ENCODE peak calls at places on chromosomes 2 and 18, in six cellular contexts. W is A549, E is stomach, I is fibroblast of mammary gland, D is fibroblast of the aortic adventitia, G is AG10803. T is an unnamed sample.

GRCh38 chr2:205723174-205723573 is 40.9 kb downstream of the NRP2 start:
- DNase-seq in W (no peak), E (no peak), I (peak), D (peak), G (no peak), T (no peak)

GRCh38 chr2:128681351-128681906 is 362.8 kb upstream of the HS6ST1 start:
- DNase-seq in W (no peak), E (peak), I (no peak), D (no peak), G (no peak), T (no peak)

GRCh38 chr2:27075219-27075871 is 3.1 kb upstream of the EMILIN1 start:
- DNase-seq in W (no peak), E (peak), I (no peak), D (no peak), G (no peak), T (no peak)

GRCh38 chr2:195573314-195573713 is 83.7 kb upstream of the SLC39A10 start:
- DNase-seq in W (no peak), E (no peak), I (no peak), D (no peak), G (no peak), T (no peak)

GRCh38 chr2:235263205-235264120 is 230.4 kb upstream of the AGAP1 start:
- DNase-seq in W (peak), E (peak), I (peak), D (peak), G (peak), T (peak)

GRCh38 chr2:233480490-233481202 is 85.9 kb downstream of the USP40 start:
- DNase-seq in W (peak), E (peak), I (no peak), D (no peak), G (no peak), T (no peak)

GRCh38 chr2:18123577-18123976 is 245.1 kb downstream of the KCNS3 start:
- DNase-seq in W (no peak), E (no peak), I (no peak), D (no peak), G (no peak), T (no peak)

GRCh38 chr2:176745543-176746331 is 466.9 kb upstream of the HNRNPA3 start:
- DNase-seq in W (no peak), E (no peak), I (no peak), D (no peak), G (no peak), T (no peak)

GRCh38 chr2:146240376-146240775 is 1604.5 kb upstream of the ACVR2A start:
- DNase-seq in W (no peak), E (no peak), I (no peak), D (peak), G (peak), T (no peak)

GRCh38 chr2:204664708-204665121 is 119.4 kb downstream of the PARD3B start:
- DNase-seq in W (peak), E (no peak), I (peak), D (peak), G (peak), T (peak)

GRCh38 chr2:232609607-232610006 is 23.8 kb upstream of the EFHD1 start:
- DNase-seq in W (no peak), E (no peak), I (no peak), D (no peak), G (no peak), T (no peak)

GRCh38 chr2:166057363-166058169 is 70.3 kb downstream of the SCN1A start:
- DNase-seq in W (peak), E (no peak), I (peak), D (peak), G (peak), T (peak)

GRCh38 chr2:43792653-43793052 is 18.8 kb downstream of the DYNC2LI1 start:
- DNase-seq in W (no peak), E (no peak), I (no peak), D (no peak), G (no peak), T (no peak)

GRCh38 chr2:136080114-136080513 is 37.8 kb downstream of the CXCR4 start:
- DNase-seq in W (no peak), E (no peak), I (no peak), D (no peak), G (no peak), T (no peak)

GRCh38 chr2:887639-888038 is 63.0 kb upstream of the SNTG2 start:
- DNase-seq in W (no peak), E (no peak), I (no peak), D (no peak), G (no peak), T (no peak)

GRCh38 chr18:24300703-24301102 is 96.9 kb downstream of the OSBPL1A start:
- DNase-seq in W (no peak), E (no peak), I (no peak), D (no peak), G (no peak), T (no peak)

GRCh38 chr2:46803551-46803885 is 112.1 kb downstream of the MCFD2 start:
- DNase-seq in W (no peak), E (no peak), I (no peak), D (no peak), G (no peak), T (no peak)

GRCh38 chr2:241849616-241850543 is 8.8 kb downstream of the PDCD1 start:
- DNase-seq in W (no peak), E (no peak), I (no peak), D (no peak), G (no peak), T (no peak)

GRCh38 chr2:156935611-156936010 is 321.9 kb upstream of the GALNT5 start:
- DNase-seq in W (no peak), E (no peak), I (no peak), D (no peak), G (no peak), T (no peak)

GRCh38 chr2:150612957-150613710 is 125.7 kb upstream of the RND3 start:
- DNase-seq in W (no peak), E (no peak), I (no peak), D (peak), G (peak), T (peak)

GRCh38 chr2:190858817-190859216 is 21.8 kb upstream of the GLS start:
- DNase-seq in W (no peak), E (no peak), I (peak), D (peak), G (peak), T (peak)

GRCh38 chr18:5060543-5060942 is 136.5 kb downstream of the AKAIN1 start:
- DNase-seq in W (no peak), E (no peak), I (no peak), D (no peak), G (no peak), T (no peak)

GRCh38 chr2:46239847-46240181 is 57.4 kb upstream of the EPAS1 start:
- DNase-seq in W (no peak), E (no peak), I (no peak), D (no peak), G (no peak), T (no peak)

GRCh38 chr18:9746958-9747357 is 38.9 kb downstream of the RAB31 start:
- DNase-seq in W (no peak), E (no peak), I (no peak), D (no peak), G (no peak), T (no peak)

GRCh38 chr18:9750606-9751304 is 42.7 kb downstream of the RAB31 start:
- DNase-seq in W (no peak), E (no peak), I (no peak), D (no peak), G (no peak), T (no peak)

GRCh38 chr18:9753863-9754262 is 45.8 kb downstream of the RAB31 start:
- DNase-seq in W (peak), E (no peak), I (peak), D (no peak), G (no peak), T (no peak)

GRCh38 chr18:9751371-9752031 is 43.4 kb downstream of the RAB31 start:
- DNase-seq in W (no peak), E (no peak), I (no peak), D (no peak), G (no peak), T (no peak)

GRCh38 chr18:9750112-9750511 is 42.0 kb downstream of the RAB31 start:
- DNase-seq in W (no peak), E (no peak), I (no peak), D (no peak), G (no peak), T (no peak)
- TF ChIP-seq CTCF in W (no peak), E (no peak), I (no peak), D (no peak), G (no peak), T (no peak)

GRCh38 chr2:98823196-98824166 is 92.5 kb upstream of the MGAT4A start:
- DNase-seq in W (no peak), E (no peak), I (no peak), D (no peak), G (no peak), T (no peak)

GRCh38 chr2:98825043-98825350 is 94.1 kb upstream of the MGAT4A start:
- DNase-seq in W (no peak), E (no peak), I (no peak), D (no peak), G (no peak), T (no peak)

GRCh38 chr2:98821629-98822135 is 90.8 kb upstream of the MGAT4A start:
- DNase-seq in W (no peak), E (no peak), I (no peak), D (no peak), G (no peak), T (no peak)

GRCh38 chr2:98824256-98825042 is 93.5 kb upstream of the MGAT4A start:
- DNase-seq in W (no peak), E (no peak), I (no peak), D (no peak), G (no peak), T (no peak)

DNA sequence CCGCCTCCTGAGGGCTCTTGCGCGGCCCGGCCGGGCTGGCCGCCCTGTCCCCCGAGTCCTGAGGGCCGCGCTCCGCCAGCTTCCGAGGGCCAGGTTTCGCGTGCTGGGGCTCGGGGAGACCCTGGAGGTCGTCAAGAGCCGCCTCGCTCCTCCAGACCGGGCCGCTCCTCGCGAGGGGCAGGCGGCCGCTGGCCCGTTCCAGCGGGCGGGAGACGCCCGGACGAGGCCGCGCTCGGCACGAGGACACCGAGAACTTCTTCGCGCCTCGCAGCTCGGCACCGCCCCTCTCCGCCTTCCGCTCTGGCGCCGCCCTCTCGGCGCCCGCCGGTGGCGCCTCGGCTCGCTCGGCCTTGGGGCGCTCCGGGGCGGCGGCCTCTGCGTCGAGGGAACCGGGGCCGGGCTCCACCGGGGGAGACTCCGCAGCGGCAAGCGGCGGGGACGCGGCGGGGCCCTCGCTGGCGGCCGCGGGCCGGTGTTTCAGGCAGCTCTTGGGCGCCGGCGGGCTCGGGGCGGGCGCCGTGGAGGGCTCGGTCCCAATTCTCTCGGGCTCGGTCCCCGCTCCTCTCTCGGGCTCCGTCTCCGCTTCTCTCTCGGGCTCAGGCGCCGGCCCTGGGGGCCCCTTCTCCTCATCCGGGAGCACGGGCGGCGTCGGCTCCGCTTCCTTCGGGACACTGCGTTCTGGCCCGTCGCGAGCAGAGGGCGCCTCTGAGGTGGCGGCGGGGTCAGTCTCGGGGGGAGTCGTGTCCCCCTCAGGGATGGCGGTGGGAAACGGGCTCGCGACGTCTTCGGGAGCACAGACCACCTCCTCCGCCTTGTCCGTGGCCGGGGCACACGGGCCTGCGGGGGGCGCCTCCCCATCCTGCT is 91.6 kb upstream of the MGAT4A start:
- DNase-seq in W (no peak), E (peak), I (no peak), D (no peak), G (no peak), T (no peak)
- H3K4me3 ChIP-seq in W (no peak), E (peak), I (no peak), D (no peak), G (no peak), T (no peak)

GRCh38 chr18:6878881-6879280 is 149.4 kb downstream of the ARHGAP28 start:
- DNase-seq in W (no peak), E (no peak), I (peak), D (peak), G (peak), T (peak)

GRCh38 chr18:6877288-6877687 is 147.8 kb downstream of the ARHGAP28 start:
- DNase-seq in W (no peak), E (no peak), I (no peak), D (no peak), G (no peak), T (no peak)

GRCh38 chr18:6874316-6874715 is 144.8 kb downstream of the ARHGAP28 start:
- DNase-seq in W (no peak), E (no peak), I (no peak), D (peak), G (no peak), T (peak)

GRCh38 chr18:6875764-6876163 is 146.2 kb downstream of the ARHGAP28 start:
- DNase-seq in W (no peak), E (no peak), I (no peak), D (no peak), G (no peak), T (no peak)

DNA sequence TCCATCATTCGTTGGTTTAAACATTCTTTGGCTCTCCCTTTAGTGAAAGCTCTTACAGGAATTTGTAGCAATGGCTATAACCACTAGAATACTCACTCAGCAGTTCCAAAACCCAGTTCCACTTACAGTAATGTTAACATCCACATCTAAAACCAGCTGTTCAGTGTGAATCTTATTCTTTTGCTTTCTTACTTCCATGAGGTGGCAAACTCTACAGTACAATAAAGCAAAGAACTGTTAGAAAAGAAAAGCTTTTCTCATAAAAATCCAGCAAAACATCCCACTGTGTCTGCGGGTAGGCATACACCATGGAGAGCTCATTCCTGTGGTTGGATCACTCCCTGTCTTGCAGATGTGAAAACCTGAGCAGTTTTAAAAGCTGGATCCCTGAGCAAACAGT is 147.1 kb downstream of the ARHGAP28 start:
- DNase-seq in W (no peak), E (no peak), I (no peak), D (peak), G (peak), T (peak)
- TF ChIP-seq CTCF in W (no peak), E (no peak), I (no peak), D (no peak), G (no peak), T (no peak)

DNA sequence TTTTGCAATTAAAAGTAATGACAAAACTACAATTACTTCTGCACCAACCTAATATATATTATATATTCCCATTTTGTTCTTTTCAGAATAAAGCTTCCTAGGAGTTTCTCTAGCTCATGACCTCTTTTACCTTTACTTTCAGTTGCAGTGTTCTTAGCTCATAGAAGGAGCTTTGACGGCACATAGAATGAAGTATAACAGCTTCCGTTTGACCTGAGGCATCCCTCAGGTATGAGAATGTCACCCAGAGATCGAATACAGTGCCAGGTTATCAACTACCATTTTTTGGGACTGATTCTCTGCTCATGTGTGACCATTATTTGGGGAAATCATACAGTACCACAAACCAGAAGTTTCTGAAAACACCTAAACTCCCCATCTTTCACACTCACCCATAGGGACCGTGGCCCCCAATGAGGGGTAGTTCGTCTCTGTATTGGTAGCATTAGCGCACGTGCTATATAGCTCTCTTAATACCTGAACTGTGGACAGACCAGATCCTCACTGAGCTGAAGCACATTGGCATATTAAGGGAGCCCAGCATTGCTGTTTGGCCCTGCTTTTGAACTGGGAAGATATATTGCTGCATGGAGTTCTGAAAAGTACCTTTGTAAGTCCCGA is 123.0 kb downstream of the SPTBN1 start:
- DNase-seq in W (no peak), E (no peak), I (no peak), D (no peak), G (no peak), T (no peak)
- H3K4me3 ChIP-seq in W (peak), E (no peak), I (no peak), D (no peak), G (no peak), T (no peak)

DNA sequence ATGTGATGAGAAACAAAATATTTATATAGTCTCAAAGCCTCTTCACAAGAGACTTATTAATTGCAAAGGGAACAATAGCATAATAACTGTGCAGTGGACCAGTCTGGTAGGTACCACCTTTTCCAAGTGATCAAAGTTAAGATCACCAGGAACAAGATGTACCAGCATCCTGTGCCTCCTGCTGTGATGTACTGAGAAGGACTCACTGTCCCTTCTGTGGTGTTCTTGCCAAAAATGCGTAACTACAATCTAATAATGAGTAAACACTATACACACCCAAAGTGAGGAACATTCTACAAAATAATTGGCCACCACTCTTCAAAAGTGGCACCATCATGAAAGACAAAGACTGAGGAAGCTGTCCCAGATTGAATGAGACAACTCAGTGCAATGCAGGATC is 14.5 kb downstream of the GNLY start:
- DNase-seq in W (no peak), E (no peak), I (peak), D (no peak), G (no peak), T (no peak)
- TF ChIP-seq CTCF in W (no peak), E (no peak), I (no peak), D (no peak), G (no peak), T (no peak)

T was measured in foreskin fibroblast.